ENCODE peak calls at places on chromosomes 3 and 15, in six cellular contexts. D is IMR-90, C is H9, J is neuronal stem cell, F is mesenchymal stem cell, I is H1. Y is an unnamed sample. For H3K9me3, the result is how much of the 10 kb centered on the place peaks cover.

GRCh38 chr15:85825719-85826118 is 31.0 kb upstream of the KLHL25 start:
- DNase-seq in I (no peak), C (no peak), F (no peak), J (no peak), D (no peak), Y (peak)

GRCh38 chr15:101578443-101578894 is 73.7 kb downstream of the TM2D3 start:
- DNase-seq in I (no peak), F (peak), J (no peak), C (peak), D (no peak), Y (no peak)

GRCh38 chr3:144549161-144549560 is 577.5 kb downstream of the DIPK2A start:
- DNase-seq in D (no peak), C (no peak), F (no peak), I (no peak), J (peak), Y (no peak)

GRCh38 chr3:52149726-52150125 is 4.5 kb downstream of the POC1A start:
- DNase-seq in J (no peak), C (no peak), I (no peak), F (no peak), D (no peak), Y (no peak)

GRCh38 chr3:93988283-93988682 is 8.3 kb downstream of the ARL13B start:
- DNase-seq in D (peak), J (no peak), I (no peak), C (no peak), F (no peak), Y (no peak)

GRCh38 chr15:77630956-77631789 is 1.5 kb downstream of the LINGO1 start:
- DNase-seq in F (no peak), C (peak), I (no peak), D (no peak), J (peak), Y (no peak)

GRCh38 chr15:74128785-74129350 is 1.5 kb upstream of the ISLR2 start:
- DNase-seq in I (no peak), C (no peak), F (no peak), D (no peak), J (no peak), Y (no peak)

GRCh38 chr3:190877925-190878324 is 15.4 kb upstream of the GMNC start:
- DNase-seq in D (no peak), C (peak), J (no peak), I (no peak), F (no peak), Y (peak)

GRCh38 chr3:133448478-133449122 is 48.7 kb downstream of the BFSP2 start:
- DNase-seq in J (no peak), F (no peak), C (no peak), D (no peak), I (no peak), Y (no peak)

GRCh38 chr3:179871782-179872181 is 165.0 kb downstream of the PEX5L start:
- DNase-seq in F (no peak), D (no peak), J (no peak), C (no peak), I (no peak), Y (no peak)

GRCh38 chr3:189947948-189948723 is 172.6 kb downstream of the P3H2 start:
- DNase-seq in F (peak), D (peak), C (no peak), I (no peak), J (no peak), Y (peak)

GRCh38 chr15:79046691-79047404 is 43.7 kb downstream of the RASGRF1 start:
- DNase-seq in C (no peak), D (no peak), J (no peak), F (no peak), I (no peak), Y (no peak)

GRCh38 chr15:47027322-47027946 is 689.9 kb upstream of the SEMA6D start:
- DNase-seq in J (no peak), I (no peak), F (peak), C (peak), D (no peak), Y (no peak)

GRCh38 chr3:15324335-15324734 is 8.1 kb downstream of the SH3BP5 start:
- DNase-seq in D (no peak), F (no peak), C (no peak), J (no peak), I (no peak), Y (no peak)

GRCh38 chr3:36944641-36945270 is at the start of gene TRANK1:
- DNase-seq in J (no peak), I (no peak), C (peak), F (peak), D (peak), Y (peak)

GRCh38 chr3:155683321-155683720 is 61.5 kb downstream of the PLCH1 start:
- DNase-seq in J (no peak), F (no peak), C (no peak), D (no peak), I (no peak), Y (no peak)

GRCh38 chr3:140078940-140079339 is 144.0 kb downstream of the CLSTN2 start:
- DNase-seq in F (no peak), D (no peak), J (no peak), I (no peak), C (no peak), Y (no peak)

GRCh38 chr15:33515121-33515520 is 204.4 kb downstream of the RYR3 start:
- DNase-seq in D (no peak), I (no peak), C (no peak), F (no peak), J (no peak), Y (no peak)

GRCh38 chr3:188135271-188135670 is 18.7 kb upstream of the LPP start:
- DNase-seq in C (no peak), I (no peak), F (no peak), J (no peak), D (no peak), Y (no peak)
- H2AK5ac ChIP-seq in C (no peak), I (no peak), F (no peak), J (no peak), D (no peak), Y (no peak)

GRCh38 chr15:25065286-25065685 is 110.5 kb downstream of the SNRPN start:
- DNase-seq in I (no peak), C (no peak), F (no peak), J (no peak), D (no peak), Y (no peak)

GRCh38 chr15:25066708-25067107 is 111.9 kb downstream of the SNRPN start:
- DNase-seq in D (no peak), I (no peak), C (no peak), J (no peak), F (no peak), Y (no peak)

GRCh38 chr15:25065876-25066275 is 111.1 kb downstream of the SNRPN start:
- DNase-seq in I (no peak), J (no peak), F (no peak), D (no peak), C (no peak), Y (no peak)

GRCh38 chr15:25068696-25069095 is 113.9 kb downstream of the SNRPN start:
- DNase-seq in D (no peak), F (no peak), J (no peak), C (no peak), I (no peak), Y (no peak)

GRCh38 chr15:25067725-25068309 is 113.0 kb downstream of the SNRPN start:
- DNase-seq in F (no peak), I (no peak), C (no peak), D (no peak), J (no peak), Y (no peak)
- H3K9me3 ChIP-seq in F (half or more), I (half or more), C (half or more), D (half or more), J (half or more), Y (half or more)

DNA sequence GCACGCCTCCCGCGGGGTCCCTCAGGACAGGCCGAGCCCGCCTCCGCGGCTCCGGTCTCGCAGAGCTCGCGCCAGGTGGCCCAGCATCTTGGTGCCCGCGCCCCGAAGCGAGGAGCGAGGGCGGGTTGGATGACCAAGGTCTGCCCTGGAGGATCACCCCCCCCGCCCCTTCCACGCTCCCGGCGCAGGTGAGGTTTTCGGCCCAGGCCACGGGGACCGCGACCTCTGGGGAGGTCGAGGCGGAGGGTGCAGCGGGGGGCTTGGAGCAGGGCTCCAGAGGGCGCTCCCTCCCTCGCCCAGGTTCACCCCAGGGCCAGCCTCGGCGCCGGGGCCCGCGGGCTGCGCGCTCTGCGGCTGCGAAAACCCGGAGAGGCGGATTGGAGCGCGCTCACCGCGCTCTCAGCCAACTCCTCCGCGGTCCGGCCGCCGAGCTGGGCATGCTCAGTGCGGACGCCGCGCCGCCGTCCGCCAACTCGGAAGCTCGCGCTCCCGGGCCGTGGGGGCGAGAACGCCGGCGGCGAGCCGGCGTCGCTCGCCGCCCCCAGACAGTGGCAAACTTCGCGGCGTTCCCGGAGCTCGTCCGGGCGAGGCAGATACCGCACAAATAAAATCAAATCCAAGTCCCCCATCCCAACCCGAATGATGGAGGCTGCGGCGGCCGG is at the start of gene MED12L:
- DNase-seq in I (no peak), J (peak), C (peak), F (peak), D (peak), Y (peak)
- H2AK5ac ChIP-seq in I (no peak), J (peak), C (no peak), F (no peak), D (no peak), Y (peak)

GRCh38 chr3:121601212-121601812 is 8.1 kb downstream of the FBXO40 start:
- DNase-seq in C (no peak), I (no peak), J (no peak), D (no peak), F (no peak), Y (no peak)
- H3K9me3 ChIP-seq in C (under half), I (under half), J (under half), D (under half), F (under half), Y (under half)